ENCODE peak calls at places on chromosomes 12 and 14, in seven cellular contexts. X, C, Y, T, U, J and F are unnamed samples.

GRCh38 chr12:49347307-49348237 is 884 bp downstream of the DNAJC22 start:
- DNase-seq in X (peak; percentile 99), Y (peak; percentile 77), J (no peak), C (peak; percentile 67), U (peak; percentile 62), T (peak; percentile 89), F (peak; percentile 82)

GRCh38 chr14:40099316-40099715 is 667.1 kb upstream of the FBXO33 start:
- DNase-seq in T (no peak), C (no peak), J (no peak), U (no peak), Y (no peak), X (no peak), F (no peak)

GRCh38 chr14:21039585-21040369 is 2.4 kb upstream of the RNASE7 start:
- DNase-seq in J (peak; percentile 23), U (no peak), T (no peak), Y (peak; percentile 47), X (peak; percentile 43), C (peak; percentile 50), F (peak; percentile 18)

GRCh38 chr12:116150452-116150851 is 127.0 kb downstream of the MED13L start:
- DNase-seq in Y (no peak), T (no peak), U (no peak), X (no peak), C (no peak), J (no peak), F (no peak)

GRCh38 chr14:24291446-24292117 is 8.0 kb downstream of the DHRS1 start:
- DNase-seq in U (no peak), X (no peak), Y (no peak), T (no peak), C (no peak), J (no peak), F (no peak)

GRCh38 chr12:75591628-75592027 is 80.2 kb upstream of the KRR1 start:
- DNase-seq in C (no peak), T (no peak), U (no peak), J (no peak), X (no peak), Y (no peak), F (no peak)

GRCh38 chr14:61557262-61557661 is 138.1 kb upstream of the HIF1A start:
- DNase-seq in J (no peak), C (no peak), Y (no peak), U (no peak), X (no peak), T (no peak), F (no peak)

GRCh38 chr12:69900720-69901131 is 75.7 kb downstream of the MYRFL start:
- DNase-seq in T (peak; percentile 69), U (peak; percentile 56), Y (peak; percentile 92), C (peak; percentile 58), J (no peak), X (peak; percentile 85), F (peak; percentile 69)

GRCh38 chr12:56206373-56207166 is 15.2 kb downstream of the RNF41 start:
- DNase-seq in U (no peak), T (peak; percentile 50), Y (peak; percentile 66), J (no peak), C (no peak), X (no peak), F (peak; percentile 59)

GRCh38 chr12:116659771-116660481 is 77.9 kb downstream of the SPRING1 start:
- DNase-seq in U (no peak), J (no peak), T (no peak), C (no peak), Y (no peak), X (peak; percentile 73), F (no peak)

GRCh38 chr12:53098354-53098981 is 1.0 kb downstream of the IGFBP6 start:
- DNase-seq in C (no peak), T (peak; percentile 64), X (peak; percentile 15), J (peak; percentile 55), Y (no peak), U (peak; percentile 23), F (peak; percentile 60)

GRCh38 chr14:101361044-101361443 is 200.3 kb upstream of the DIO3 start:
- DNase-seq in C (peak; percentile 16), J (no peak), X (no peak), Y (peak; percentile 98), U (no peak), T (no peak), F (no peak)

GRCh38 chr12:94614288-94614721 is 36.1 kb downstream of the TMCC3 start:
- DNase-seq in X (no peak), T (no peak), C (no peak), Y (no peak), J (no peak), U (no peak), F (no peak)

GRCh38 chr12:109968032-109968420 is 28.1 kb downstream of the GIT2 start:
- DNase-seq in Y (no peak), J (no peak), U (no peak), T (no peak), X (no peak), C (no peak), F (no peak)

GRCh38 chr12:49049566-49050224 is 10.9 kb downstream of the KMT2D start:
- DNase-seq in U (no peak), Y (no peak), C (no peak), X (no peak), T (no peak), J (no peak), F (no peak)

GRCh38 chr12:89414851-89415250 is 62.5 kb upstream of the DUSP6 start:
- DNase-seq in U (no peak), J (no peak), X (no peak), Y (no peak), C (no peak), T (no peak), F (no peak)

GRCh38 chr12:14613718-14614117 is 46.0 kb upstream of the PLBD1 start:
- DNase-seq in C (no peak), J (no peak), U (no peak), Y (peak; percentile 97), X (no peak), T (no peak), F (no peak)

GRCh38 chr14:92785601-92786426 is 8.3 kb upstream of the GOLGA5 start:
- DNase-seq in Y (no peak), U (no peak), J (peak; percentile 37), X (peak; percentile 20), T (no peak), C (no peak), F (no peak)

GRCh38 chr12:19759229-19759628 is 319.9 kb downstream of the AEBP2 start:
- DNase-seq in X (no peak), U (no peak), Y (no peak), C (no peak), J (peak; percentile 34), T (no peak), F (no peak)